ENCODE peak calls at places on chromosome 22, in eight cellular contexts. N is NCI-H460; U is germinal center; I is nephron progenitor cell; H is ureter; A is OCI-LY7; B is T-cell; M is activated CD4-positive, alpha-beta T cell treated with anti-CD3 and anti-CD28 coated beads, Interleukin-2, amount 50 U/mL, for 1 hour. F is an unnamed sample.

GRCh38 chr22:46592390-46592872 is 27.8 kb upstream of the GRAMD4 start:
- DNase-seq in U (peak), I (no peak), A (peak), N (no peak), B (peak), M (peak), H (no peak), F (peak)

GRCh38 chr22:29748248-29748893 is 18.4 kb downstream of the ZMAT5 start:
- DNase-seq in A (no peak), H (no peak), B (no peak), U (no peak), N (no peak), M (no peak), I (no peak), F (no peak)

GRCh38 chr22:40463017-40463631 is 92.7 kb downstream of the SGSM3 start:
- DNase-seq in M (peak), H (no peak), I (no peak), U (peak), A (peak), B (peak), N (no peak), F (peak)

GRCh38 chr22:18056802-18057474 is 20.9 kb upstream of the PEX26 start:
- DNase-seq in M (no peak), N (no peak), A (peak), B (no peak), I (no peak), H (no peak), U (peak), F (peak)

GRCh38 chr22:49295851-49296560 is 531.7 kb downstream of the BRD1 start:
- DNase-seq in U (no peak), A (no peak), I (no peak), N (no peak), M (no peak), H (peak), B (no peak), F (no peak)

GRCh38 chr22:20571531-20572007 is 64.2 kb downstream of the MED15 start:
- DNase-seq in N (peak), A (peak), M (peak), B (peak), I (peak), U (peak), H (no peak), F (peak)

GRCh38 chr22:18023509-18024275 is 669 bp downstream of the MICAL3 start:
- DNase-seq in B (peak), A (peak), N (peak), H (peak), I (peak), M (peak), U (peak), F (peak)

GRCh38 chr22:24187731-24188644 is 6.7 kb downstream of the SUSD2 start:
- DNase-seq in B (no peak), M (no peak), H (no peak), U (no peak), I (no peak), A (no peak), N (no peak), F (peak)

GRCh38 chr22:37167981-37168647 is 18.4 kb upstream of the IL2RB start:
- DNase-seq in N (no peak), H (no peak), B (no peak), U (no peak), I (no peak), A (no peak), M (no peak), F (peak)

GRCh38 chr22:19097518-19097917 is 24.7 kb downstream of the DGCR2 start:
- DNase-seq in H (no peak), A (no peak), I (no peak), U (no peak), N (no peak), M (no peak), B (no peak), F (no peak)

GRCh38 chr22:34236527-34236926 is 316.3 kb upstream of the LARGE1 start:
- DNase-seq in H (peak), M (no peak), A (no peak), U (no peak), I (no peak), N (no peak), B (no peak), F (no peak)

GRCh38 chr22:46830841-46831240 is 68.4 kb downstream of the TBC1D22A start:
- DNase-seq in H (no peak), N (no peak), B (no peak), U (no peak), A (no peak), M (no peak), I (no peak), F (no peak)

GRCh38 chr22:31185056-31185455 is 25.1 kb downstream of the RNF185 start:
- DNase-seq in M (no peak), H (no peak), I (no peak), B (no peak), A (no peak), N (peak), U (no peak), F (no peak)

GRCh38 chr22:29183971-29184595 is 21.6 kb upstream of the EMID1 start:
- DNase-seq in U (no peak), H (no peak), I (no peak), B (no peak), M (no peak), A (no peak), N (no peak), F (no peak)

GRCh38 chr22:47129902-47130301 is 367.5 kb downstream of the TBC1D22A start:
- DNase-seq in I (no peak), H (peak), M (no peak), A (no peak), U (no peak), B (no peak), N (peak), F (no peak)

GRCh38 chr22:47060718-47061117 is 298.3 kb downstream of the TBC1D22A start:
- DNase-seq in N (no peak), A (no peak), M (no peak), U (no peak), I (no peak), B (no peak), H (no peak), F (no peak)

GRCh38 chr22:39818050-39818449 is 75.5 kb downstream of the ENTHD1 start:
- DNase-seq in U (no peak), B (no peak), N (no peak), H (no peak), M (no peak), I (no peak), A (no peak), F (no peak)

GRCh38 chr22:20610243-20610686 is 102.9 kb downstream of the MED15 start:
- DNase-seq in M (no peak), H (no peak), I (no peak), N (no peak), B (no peak), A (no peak), U (no peak), F (no peak)

GRCh38 chr22:50438305-50439275 is 36.2 kb downstream of the SBF1 start:
- DNase-seq in H (no peak), U (no peak), I (no peak), B (no peak), A (no peak), M (no peak), N (no peak), F (no peak)

GRCh38 chr22:40328551-40328950 is 17.7 kb upstream of the ADSL start:
- DNase-seq in M (no peak), I (no peak), H (no peak), B (no peak), N (no peak), A (no peak), U (no peak), F (no peak)

GRCh38 chr22:31291403-31291715 is 929 bp downstream of the PIK3IP1 start:
- DNase-seq in M (no peak), A (no peak), U (no peak), I (no peak), B (no peak), H (no peak), N (no peak), F (no peak)

F was measured in GM12865.